ENCODE peak calls at places on chromosomes 16 and 17, in six cellular contexts. One of them, this sample, is unnamed.

GRCh38 chr17:10060526-10060925 is 137.9 kb downstream of the GAS7 start:
- DNase-seq in Daoy: no peak
- DNase-seq in KG1: no peak
- DNase-seq in frontal cortex: no peak
- DNase-seq in mesenteric fat pad: peak; percentile 72
- DNase-seq in mucosa of gallbladder: no peak
- DNase-seq in this sample: no peak

GRCh38 chr17:3964203-3965122 is at the start of gene ATP2A3:
- DNase-seq in KG1: no peak
- DNase-seq in mesenteric fat pad: no peak
- DNase-seq in frontal cortex: no peak
- DNase-seq in mucosa of gallbladder: peak; percentile 38
- DNase-seq in Daoy: peak; percentile 42
- DNase-seq in this sample: no peak

GRCh38 chr17:55437165-55437605 is 15.6 kb upstream of the MMD start:
- DNase-seq in mucosa of gallbladder: no peak
- DNase-seq in frontal cortex: no peak
- DNase-seq in Daoy: no peak
- DNase-seq in mesenteric fat pad: no peak
- DNase-seq in KG1: no peak
- DNase-seq in this sample: no peak

GRCh38 chr16:31377210-31377903 is 15.8 kb upstream of the ITGAD start:
- DNase-seq in mesenteric fat pad: no peak
- DNase-seq in frontal cortex: no peak
- DNase-seq in mucosa of gallbladder: no peak
- DNase-seq in Daoy: no peak
- DNase-seq in KG1: no peak
- DNase-seq in this sample: no peak

GRCh38 chr16:56354746-56355145 is 70.6 kb downstream of the AMFR start:
- DNase-seq in mucosa of gallbladder: no peak
- DNase-seq in mesenteric fat pad: peak; percentile 81
- DNase-seq in frontal cortex: no peak
- DNase-seq in Daoy: no peak
- DNase-seq in KG1: no peak
- DNase-seq in this sample: peak; percentile 53

GRCh38 chr17:75317671-75318070 is 28.4 kb upstream of the SLC25A19 start:
- DNase-seq in mesenteric fat pad: no peak
- DNase-seq in mucosa of gallbladder: no peak
- DNase-seq in Daoy: no peak
- DNase-seq in KG1: no peak
- DNase-seq in frontal cortex: no peak
- DNase-seq in this sample: no peak

GRCh38 chr17:18921485-18921884 is 30.5 kb upstream of the SLC5A10 start:
- DNase-seq in KG1: no peak
- DNase-seq in mucosa of gallbladder: no peak
- DNase-seq in Daoy: no peak
- DNase-seq in mesenteric fat pad: no peak
- DNase-seq in frontal cortex: no peak
- DNase-seq in this sample: no peak

GRCh38 chr16:30875881-30876791 is 17.7 kb downstream of the BCL7C start:
- DNase-seq in KG1: no peak
- DNase-seq in Daoy: peak; percentile 17
- DNase-seq in mesenteric fat pad: no peak
- DNase-seq in mucosa of gallbladder: no peak
- DNase-seq in frontal cortex: no peak
- DNase-seq in this sample: no peak

GRCh38 chr17:40872416-40872815 is 5.4 kb upstream of the KRT12 start:
- DNase-seq in mucosa of gallbladder: no peak
- DNase-seq in frontal cortex: no peak
- DNase-seq in mesenteric fat pad: no peak
- DNase-seq in KG1: no peak
- DNase-seq in Daoy: no peak
- DNase-seq in this sample: no peak

GRCh38 chr17:44353656-44354331 is 8.7 kb downstream of the GRN start:
- DNase-seq in mucosa of gallbladder: no peak
- DNase-seq in Daoy: no peak
- DNase-seq in frontal cortex: no peak
- DNase-seq in mesenteric fat pad: no peak
- DNase-seq in KG1: no peak
- DNase-seq in this sample: no peak

GRCh38 chr17:80942360-80943345 is 49.0 kb upstream of the CHMP6 start:
- DNase-seq in Daoy: peak; percentile 70
- DNase-seq in mucosa of gallbladder: peak; percentile 87
- DNase-seq in mesenteric fat pad: no peak
- DNase-seq in frontal cortex: peak; percentile 74
- DNase-seq in KG1: no peak
- DNase-seq in this sample: peak; percentile 95

GRCh38 chr16:19488213-19488640 is 33.7 kb downstream of the GDE1 start:
- DNase-seq in KG1: no peak
- DNase-seq in mucosa of gallbladder: peak; percentile 58
- DNase-seq in Daoy: no peak
- DNase-seq in mesenteric fat pad: no peak
- DNase-seq in frontal cortex: no peak
- DNase-seq in this sample: peak; percentile 30

GRCh38 chr16:68756250-68757051 is 19.4 kb downstream of the CDH1 start:
- DNase-seq in KG1: no peak
- DNase-seq in mucosa of gallbladder: peak; percentile 87
- DNase-seq in Daoy: peak; percentile 42
- DNase-seq in frontal cortex: no peak
- DNase-seq in mesenteric fat pad: no peak
- DNase-seq in this sample: no peak

GRCh38 chr16:57945740-57946138 is 25.2 kb downstream of the CNGB1 start:
- DNase-seq in frontal cortex: no peak
- DNase-seq in mesenteric fat pad: no peak
- DNase-seq in mucosa of gallbladder: no peak
- DNase-seq in Daoy: no peak
- DNase-seq in KG1: no peak
- DNase-seq in this sample: no peak

GRCh38 chr16:3525951-3526350 is 25.1 kb downstream of the CLUAP1 start:
- DNase-seq in mucosa of gallbladder: no peak
- DNase-seq in KG1: no peak
- DNase-seq in Daoy: no peak
- DNase-seq in frontal cortex: no peak
- DNase-seq in mesenteric fat pad: no peak
- DNase-seq in this sample: no peak

GRCh38 chr16:46743232-46743719 is 4.9 kb downstream of the MYLK3 start:
- DNase-seq in mucosa of gallbladder: no peak
- DNase-seq in Daoy: no peak
- DNase-seq in frontal cortex: peak; percentile 45
- DNase-seq in mesenteric fat pad: peak; percentile 72
- DNase-seq in KG1: peak; percentile 49
- DNase-seq in this sample: peak; percentile 53

GRCh38 chr17:48997103-48997826 is at the start of gene IGF2BP1:
- DNase-seq in mesenteric fat pad: no peak
- DNase-seq in frontal cortex: no peak
- DNase-seq in mucosa of gallbladder: no peak
- DNase-seq in KG1: no peak
- DNase-seq in Daoy: peak; percentile 80
- DNase-seq in this sample: no peak

GRCh38 chr16:67676939-67677338 is 10.3 kb downstream of the C16orf86 start:
- DNase-seq in KG1: no peak
- DNase-seq in Daoy: no peak
- DNase-seq in mucosa of gallbladder: no peak
- DNase-seq in mesenteric fat pad: no peak
- DNase-seq in frontal cortex: no peak
- DNase-seq in this sample: no peak